ENCODE peak calls at places on chromosomes 5 and 9, in eight cellular contexts. J is heart left ventricle; Z is naive thymus-derived CD4-positive, alpha-beta T cell; N is WERI-Rb-1; B is AG04450; S is fibroblast of lung; F is tibial artery; W is effector memory CD4-positive, alpha-beta T cell. Q is an unnamed sample.
A peak's percentile ranks its signal among the peaks of the same experiment; 100 is the strongest.

GRCh38 chr5:155013526-155013925 is at the start of gene KIF4B:
- DNase-seq in B (no peak), N (no peak), Z (no peak), S (no peak), J (no peak), W (no peak), F (no peak), Q (no peak)

GRCh38 chr9:128787583-128788156 is 617 bp downstream of the TBC1D13 start:
- DNase-seq in N (no peak), W (no peak), S (peak; percentile 9), J (no peak), Z (no peak), F (no peak), B (no peak), Q (no peak)

GRCh38 chr9:77848897-77849296 is 182.7 kb downstream of the GNAQ start:
- DNase-seq in Z (no peak), F (peak; percentile 92), B (peak; percentile 37), W (no peak), J (no peak), S (peak; percentile 92), N (no peak), Q (peak; percentile 70)

GRCh38 chr5:136108131-136108739 is 24.4 kb upstream of the SMAD5 start:
- DNase-seq in F (no peak), S (no peak), Z (no peak), B (no peak), W (no peak), N (no peak), J (no peak), Q (no peak)

GRCh38 chr9:5025416-5025815 is 40.3 kb downstream of the JAK2 start:
- DNase-seq in S (peak; percentile 6), F (no peak), J (no peak), B (no peak), Z (no peak), W (no peak), N (no peak), Q (peak; percentile 30)

GRCh38 chr9:105712297-105712696 is 18.0 kb downstream of the TMEM38B start:
- DNase-seq in B (no peak), J (no peak), N (no peak), W (no peak), Z (no peak), S (no peak), F (no peak), Q (no peak)

GRCh38 chr5:179381691-179382090 is 36.4 kb upstream of the ADAMTS2 start:
- DNase-seq in F (no peak), W (no peak), J (no peak), Z (no peak), N (no peak), S (no peak), B (no peak), Q (no peak)

GRCh38 chr9:71368157-71368556 is 246.7 kb upstream of the TRPM3 start:
- DNase-seq in S (no peak), B (no peak), F (no peak), W (no peak), J (no peak), N (no peak), Z (no peak), Q (peak; percentile 17)

GRCh38 chr5:124297826-124298225 is 448.6 kb downstream of the ZNF608 start:
- DNase-seq in J (no peak), N (no peak), F (no peak), S (no peak), B (no peak), W (no peak), Z (no peak), Q (no peak)

GRCh38 chr9:127177221-127177620 is 54.8 kb upstream of the ANGPTL2 start:
- DNase-seq in J (no peak), W (no peak), B (no peak), F (peak; percentile 62), N (peak; percentile 6), Z (no peak), S (no peak), Q (no peak)

GRCh38 chr5:54895816-54896341 is 89.5 kb downstream of the ESM1 start:
- DNase-seq in B (no peak), S (peak; percentile 66), Z (no peak), W (no peak), J (no peak), F (no peak), N (peak; percentile 56), Q (no peak)

GRCh38 chr9:221989-222776 is 7.5 kb downstream of the DOCK8 start:
- DNase-seq in F (no peak), Z (no peak), N (no peak), J (no peak), W (no peak), S (no peak), B (no peak), Q (no peak)

GRCh38 chr5:72501475-72501874 is 5.7 kb downstream of the ZNF366 start:
- DNase-seq in Z (no peak), F (no peak), N (no peak), S (no peak), W (no peak), B (no peak), J (no peak), Q (no peak)

GRCh38 chr5:65769539-65769938 is 47.5 kb downstream of the NLN start:
- DNase-seq in S (peak; percentile 91), F (no peak), N (no peak), W (no peak), B (peak; percentile 80), Z (no peak), J (no peak), Q (no peak)

DNA sequence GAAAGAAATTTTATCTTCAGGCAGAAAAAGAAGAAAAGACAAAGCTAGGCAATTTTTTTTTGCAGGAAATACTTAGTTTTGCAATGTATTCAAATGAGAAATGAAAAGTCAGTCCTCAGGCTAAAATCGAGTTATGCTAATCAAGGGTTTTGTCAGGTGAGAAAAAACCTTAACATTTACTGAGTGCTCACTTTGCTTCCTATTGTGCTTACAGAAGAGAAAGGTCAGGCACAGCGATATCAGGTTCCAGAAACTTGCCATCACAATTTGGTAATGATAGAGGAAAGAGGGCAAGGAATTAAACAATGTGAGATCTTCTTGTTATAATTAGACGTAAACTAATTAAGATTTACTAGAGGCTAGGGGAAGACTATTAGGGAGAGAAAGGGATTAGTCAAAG is 431.7 kb upstream of the CTNND2 start:
- DNase-seq in F (no peak), Z (no peak), N (no peak), W (no peak), S (no peak), B (no peak), J (no peak), Q (no peak)
- H3K9me3 ChIP-seq in F (no peaks in the 10 kb centered on the region), Z (no peaks in the 10 kb centered on the region), N (no peaks in the 10 kb centered on the region), W (no peaks in the 10 kb centered on the region), S (no peaks in the 10 kb centered on the region), B (peaks cover 15% of the 10 kb centered on the region), J (no peaks in the 10 kb centered on the region), Q (no peaks in the 10 kb centered on the region)

DNA sequence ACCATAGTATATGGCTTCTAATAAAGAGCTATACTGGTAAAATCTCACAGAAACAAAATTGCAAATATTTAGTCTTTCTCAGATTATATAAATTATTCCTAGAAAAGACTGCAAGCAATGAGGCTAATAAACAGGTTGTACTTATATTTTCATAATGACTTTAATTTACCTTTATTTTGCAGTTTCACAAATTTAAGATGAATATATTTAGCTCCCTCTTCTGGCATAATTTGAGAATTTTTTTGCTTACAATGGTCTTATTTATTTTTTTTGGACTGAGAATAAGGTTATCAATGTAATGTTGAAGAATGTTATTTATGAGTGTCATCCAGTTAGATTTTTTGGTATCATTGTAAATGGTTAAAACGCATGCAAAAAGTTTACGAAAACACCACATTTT is 56.7 kb downstream of the PIK3R1 start:
- DNase-seq in J (no peak), B (no peak), W (no peak), Z (no peak), N (no peak), S (peak; percentile 43), F (no peak), Q (no peak)
- H3K27ac ChIP-seq in J (no peak overlapping the region), B (no peak overlapping the region), W (no peak overlapping the region), Z (no peak overlapping the region), N (no peak overlapping the region), S (no peak overlapping the region), F (peak overlapping the region; percentile 32), Q (no peak overlapping the region)

GRCh38 chr5:9166202-9167147 is 379.4 kb downstream of the SEMA5A start:
- DNase-seq in B (no peak), N (no peak), Z (no peak), W (no peak), S (peak; percentile 21), J (no peak), F (no peak), Q (no peak)
- H3K4me3 ChIP-seq in B (no peak overlapping the region), N (no peak overlapping the region), Z (no peak overlapping the region), W (no peak overlapping the region), S (no peak overlapping the region), J (no peak overlapping the region), F (no peak overlapping the region), Q (no peak overlapping the region)

GRCh38 chr9:82346040-82346439 is 357.5 kb downstream of the SPATA31D1 start:
- DNase-seq in N (no peak), Z (no peak), S (no peak), F (no peak), W (no peak), B (no peak), J (no peak), Q (no peak)
- H3K9me3 ChIP-seq in N (peaks cover 8% of the 10 kb centered on the region), Z (no peaks in the 10 kb centered on the region), S (no peaks in the 10 kb centered on the region), F (peaks cover 13% of the 10 kb centered on the region), W (no peaks in the 10 kb centered on the region), B (peaks cover 12% of the 10 kb centered on the region), J (no peaks in the 10 kb centered on the region), Q (peaks cover 2% of the 10 kb centered on the region)

GRCh38 chr5:149641000-149641576 is 59.8 kb downstream of the ARHGEF37 start:
- DNase-seq in N (no peak), S (peak; percentile 90), F (peak; percentile 53), J (no peak), Z (no peak), B (no peak), W (no peak), Q (no peak)

GRCh38 chr5:149639718-149640117 is 58.4 kb downstream of the ARHGEF37 start:
- DNase-seq in Z (no peak), W (no peak), F (peak; percentile 60), B (no peak), S (no peak), N (no peak), J (no peak), Q (no peak)

GRCh38 chr5:149641600-149641999 is 60.3 kb downstream of the ARHGEF37 start:
- DNase-seq in W (no peak), B (no peak), S (no peak), J (no peak), N (no peak), Z (no peak), F (no peak), Q (no peak)

GRCh38 chr5:149638546-149639241 is 57.4 kb downstream of the ARHGEF37 start:
- DNase-seq in Z (no peak), S (no peak), F (peak; percentile 53), J (no peak), W (no peak), N (no peak), B (no peak), Q (no peak)

GRCh38 chr5:149640350-149640999 is 59.2 kb downstream of the ARHGEF37 start:
- DNase-seq in J (no peak), F (peak; percentile 50), W (no peak), Z (no peak), N (no peak), B (no peak), S (no peak), Q (no peak)
- H3K27ac ChIP-seq in J (peak overlapping the region; percentile 58), F (no peak overlapping the region), W (no peak overlapping the region), Z (no peak overlapping the region), N (no peak overlapping the region), B (no peak overlapping the region), S (peak overlapping the region; percentile 74), Q (peak overlapping the region; percentile 50)

GRCh38 chr5:74640450-74641013 is at the start of gene ENC1:
- DNase-seq in N (peak; percentile 95), W (peak; percentile 34), B (peak; percentile 42), S (peak; percentile 85), F (peak; percentile 88), Z (peak; percentile 70), J (peak; percentile 96), Q (peak; percentile 90)
- H3K4me3 ChIP-seq in N (peak within 1 kb of the TSS; percentile 91), W (peak within 1 kb of the TSS; percentile 75), B (peak within 1 kb of the TSS; percentile 93), S (peak within 1 kb of the TSS; percentile 80), F (peak within 1 kb of the TSS; percentile 63), Z (peak within 1 kb of the TSS; percentile 42), J (peak within 1 kb of the TSS; percentile 88), Q (peak within 1 kb of the TSS; percentile 66)

Q was measured in right cardiac atrium.